ENCODE peak calls at places on chromosomes 5 and 9, in six cellular contexts. U, I, N, X, D and C are unnamed samples.

GRCh38 chr5:171363846-171364245 is 23.8 kb upstream of the NPM1 start:
- DNase-seq in U (no peak), I (no peak), N (peak; percentile 25), X (no peak), D (no peak), C (no peak)

GRCh38 chr5:147831465-147831864 is at the start of gene SPINK1:
- DNase-seq in U (no peak), I (no peak), N (no peak), X (no peak), D (no peak), C (no peak)

GRCh38 chr5:144237851-144238250 is 67.2 kb downstream of the KCTD16 start:
- DNase-seq in U (no peak), I (no peak), N (no peak), X (no peak), D (no peak), C (no peak)

GRCh38 chr5:166695311-166695710 is 1596.1 kb upstream of the WWC1 start:
- DNase-seq in U (no peak), I (no peak), N (no peak), X (no peak), D (no peak), C (no peak)

GRCh38 chr9:86424246-86424891 is 70.2 kb upstream of the TUT7 start:
- DNase-seq in U (no peak), I (no peak), N (no peak), X (no peak), D (peak; percentile 62), C (no peak)

GRCh38 chr9:18638448-18639249 is 164.7 kb downstream of the ADAMTSL1 start:
- DNase-seq in U (no peak), I (no peak), N (no peak), X (no peak), D (no peak), C (no peak)

GRCh38 chr5:11918463-11919045 is 14.3 kb upstream of the CTNND2 start:
- DNase-seq in U (no peak), I (no peak), N (no peak), X (no peak), D (no peak), C (no peak)

GRCh38 chr9:126383395-126384104 is 56.9 kb downstream of the MVB12B start:
- DNase-seq in U (no peak), I (no peak), N (no peak), X (no peak), D (no peak), C (no peak)

GRCh38 chr9:81052846-81053245 is 636.5 kb downstream of the TLE1 start:
- DNase-seq in U (no peak), I (no peak), N (no peak), X (no peak), D (no peak), C (no peak)

GRCh38 chr9:79263666-79264460 is 307.9 kb upstream of the TLE4 start:
- DNase-seq in U (no peak), I (no peak), N (no peak), X (no peak), D (peak; percentile 62), C (no peak)

GRCh38 chr5:60652206-60652605 is 47.8 kb downstream of the DEPDC1B start:
- DNase-seq in U (no peak), I (no peak), N (peak; percentile 29), X (no peak), D (no peak), C (no peak)

GRCh38 chr5:142749321-142749720 is 20.9 kb upstream of the ARHGAP26 start:
- DNase-seq in U (no peak), I (no peak), N (peak; percentile 57), X (no peak), D (no peak), C (no peak)

GRCh38 chr5:179261301-179262125 is 83.7 kb downstream of the ADAMTS2 start:
- DNase-seq in U (peak; percentile 15), I (no peak), N (peak; percentile 90), X (peak; percentile 38), D (peak; percentile 40), C (peak; percentile 62)

GRCh38 chr9:136108648-136109266 is 9.9 kb downstream of the TMEM250 start:
- DNase-seq in U (no peak), I (no peak), N (no peak), X (no peak), D (no peak), C (no peak)
- H3K27ac ChIP-seq in U (peak overlapping the region; percentile 76), I (peak overlapping the region; percentile 23), N (peak overlapping the region; percentile 69), X (peak overlapping the region; percentile 39), D (no peak overlapping the region), C (peak overlapping the region; percentile 47)

DNA sequence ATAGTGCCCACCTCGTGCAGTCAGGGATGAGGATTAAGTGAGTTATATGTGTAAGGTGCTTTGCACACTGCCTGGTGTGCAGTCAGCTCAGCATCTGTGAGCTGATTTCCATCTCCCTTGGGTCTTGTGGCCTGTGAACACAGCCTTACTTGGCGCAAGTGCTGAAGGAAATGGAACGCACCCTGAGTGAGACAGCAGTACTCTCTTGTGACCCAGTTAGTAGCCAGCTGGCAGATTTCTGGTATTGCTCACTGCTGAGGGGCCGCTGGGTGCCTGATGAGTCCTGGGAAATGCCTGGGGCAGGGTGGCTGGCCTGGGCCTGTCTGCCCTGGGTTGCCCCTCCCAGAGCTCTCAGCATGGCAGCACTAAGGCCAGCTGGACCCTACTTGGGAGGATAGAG is 90.9 kb upstream of the BOD1 start:
- DNase-seq in U (no peak), I (no peak), N (no peak), X (no peak), D (peak; percentile 84), C (no peak)
- H3K27ac ChIP-seq in U (no peak overlapping the region), I (no peak overlapping the region), N (no peak overlapping the region), X (no peak overlapping the region), D (no peak overlapping the region), C (no peak overlapping the region)

GRCh38 chr9:133371261-133371711 is 4.6 kb downstream of the SURF4 start:
- DNase-seq in U (no peak), I (peak; percentile 28), N (no peak), X (no peak), D (no peak), C (no peak)
- H3K27ac ChIP-seq in U (no peak overlapping the region), I (peak overlapping the region; percentile 84), N (no peak overlapping the region), X (no peak overlapping the region), D (no peak overlapping the region), C (no peak overlapping the region)

DNA sequence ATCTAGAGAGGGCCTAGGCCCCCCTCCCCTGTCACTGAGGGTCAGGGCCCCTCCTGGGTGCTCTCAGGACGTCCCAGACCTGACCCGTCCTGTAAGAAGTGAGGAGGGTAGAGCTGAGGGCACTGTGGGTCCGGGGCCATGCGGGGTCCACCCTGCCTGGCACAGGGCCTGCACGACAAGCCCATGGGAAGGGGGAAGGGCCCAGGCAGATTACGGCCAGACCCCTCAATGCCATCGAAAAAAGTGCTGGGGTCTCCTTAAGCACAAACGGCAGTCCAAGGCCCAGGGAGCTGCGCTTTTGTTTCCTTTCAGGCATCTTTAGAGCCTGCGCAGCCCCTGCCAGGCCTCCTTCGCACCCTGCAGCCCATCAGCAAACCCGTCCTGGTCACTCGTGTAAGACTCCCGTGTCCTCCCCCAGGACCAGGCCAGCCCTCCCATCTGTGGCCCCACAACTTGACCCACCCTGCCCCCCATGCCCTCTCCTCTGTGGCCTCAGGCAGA is 4.4 kb upstream of the EXOC3 start:
- DNase-seq in U (no peak), I (no peak), N (no peak), X (no peak), D (peak; percentile 26), C (peak; percentile 71)
- H3K27ac ChIP-seq in U (no peak overlapping the region), I (no peak overlapping the region), N (no peak overlapping the region), X (no peak overlapping the region), D (no peak overlapping the region), C (no peak overlapping the region)

GRCh38 chr5:132773114-132773513 is 3.9 kb downstream of the SEPTIN8 start:
- DNase-seq in U (no peak), I (no peak), N (no peak), X (no peak), D (no peak), C (no peak)

GRCh38 chr5:132771559-132771998 is 5.5 kb downstream of the SEPTIN8 start:
- DNase-seq in U (no peak), I (no peak), N (peak; percentile 91), X (peak; percentile 65), D (peak; percentile 85), C (peak; percentile 48)

GRCh38 chr5:132773601-132774355 is 3.3 kb downstream of the SEPTIN8 start:
- DNase-seq in U (no peak), I (no peak), N (no peak), X (no peak), D (no peak), C (peak; percentile 33)

GRCh38 chr5:132770476-132771159 is 6.4 kb downstream of the SEPTIN8 start:
- DNase-seq in U (no peak), I (no peak), N (peak; percentile 39), X (no peak), D (peak; percentile 47), C (peak; percentile 43)

GRCh38 chr5:132772291-132773070 is 4.6 kb downstream of the SEPTIN8 start:
- DNase-seq in U (no peak), I (no peak), N (no peak), X (no peak), D (no peak), C (peak; percentile 33)
- H3K27ac ChIP-seq in U (peak overlapping the region; percentile 99), I (no peak overlapping the region), N (no peak overlapping the region), X (no peak overlapping the region), D (no peak overlapping the region), C (no peak overlapping the region)

DNA sequence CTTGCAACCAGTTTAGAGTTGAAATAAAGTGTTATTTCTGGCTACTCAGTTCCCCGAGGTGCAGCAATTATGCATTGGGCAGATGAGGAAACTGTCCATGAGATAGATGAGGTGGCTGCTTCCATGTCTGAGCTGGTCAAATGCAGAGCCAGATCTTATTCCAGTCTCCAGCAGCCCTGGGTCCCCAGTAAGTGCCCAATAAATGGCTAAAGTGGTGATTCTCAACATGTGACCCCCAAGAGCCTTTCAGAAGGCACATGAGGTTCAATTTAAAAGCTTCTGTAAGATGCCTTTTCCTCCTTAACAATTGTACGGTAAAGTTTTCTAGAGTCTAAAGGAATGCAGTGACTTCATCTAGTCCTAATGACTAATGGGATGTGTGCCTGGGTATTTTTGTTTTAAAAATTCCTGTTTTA is 17.5 kb downstream of the ATOX1 start:
- DNase-seq in U (no peak), I (no peak), N (no peak), X (no peak), D (no peak), C (no peak)
- H3K27ac ChIP-seq in U (peak overlapping the region; percentile 32), I (no peak overlapping the region), N (no peak overlapping the region), X (peak overlapping the region; percentile 50), D (peak overlapping the region; percentile 64), C (peak overlapping the region; percentile 98)

DNA sequence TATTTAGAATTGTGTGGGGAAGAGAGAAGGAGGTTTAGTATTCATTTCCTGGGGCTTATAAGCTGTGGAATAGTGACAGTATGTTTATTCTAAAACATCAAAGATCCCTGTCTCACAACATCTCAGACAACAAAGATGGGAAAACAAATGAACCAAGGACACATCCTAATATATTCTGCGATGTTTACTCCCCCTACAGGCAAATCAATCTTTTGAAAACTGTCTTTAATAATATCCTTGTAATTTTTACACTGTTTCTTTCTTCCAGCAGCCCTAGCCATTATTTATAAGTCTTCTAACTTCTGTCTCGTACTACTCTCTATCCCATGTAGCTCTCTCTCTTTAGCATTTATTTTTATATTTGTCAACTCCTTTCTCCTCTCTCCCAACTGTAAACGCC is 33.5 kb upstream of the TMEM252 start:
- DNase-seq in U (no peak), I (no peak), N (no peak), X (no peak), D (no peak), C (no peak)
- H3K27ac ChIP-seq in U (no peak overlapping the region), I (no peak overlapping the region), N (no peak overlapping the region), X (no peak overlapping the region), D (no peak overlapping the region), C (no peak overlapping the region)